ENCODE peak calls at places on chromosome 22, in seven cellular contexts. I, B, H, F, J, Z and D are unnamed samples.

GRCh38 chr22:37109242-37109917 is at the start of gene TMPRSS6:
- DNase-seq in I (no peak), B (no peak), H (no peak), F (no peak), J (no peak), Z (no peak), D (no peak)

GRCh38 chr22:24601217-24602104 is 1.5 kb upstream of the GGT1 start:
- DNase-seq in I (no peak), B (peak; percentile 80), H (no peak), F (no peak), J (no peak), Z (no peak), D (no peak)

GRCh38 chr22:29511126-29511854 is 31.3 kb downstream of the NEFH start:
- DNase-seq in I (no peak), B (no peak), H (no peak), F (no peak), J (no peak), Z (no peak), D (no peak)

GRCh38 chr22:42747701-42748513 is 27.2 kb upstream of the A4GALT start:
- DNase-seq in I (no peak), B (no peak), H (no peak), F (no peak), J (no peak), Z (no peak), D (no peak)

GRCh38 chr22:31271485-31271884 is 20.8 kb downstream of the PIK3IP1 start:
- DNase-seq in I (no peak), B (no peak), H (no peak), F (no peak), J (no peak), Z (no peak), D (no peak)

GRCh38 chr22:40009231-40009769 is 14.5 kb downstream of the FAM83F start:
- DNase-seq in I (no peak), B (no peak), H (no peak), F (no peak), J (no peak), Z (no peak), D (no peak)

GRCh38 chr22:49909476-49910205 is 8.6 kb downstream of the ALG12 start:
- DNase-seq in I (no peak), B (no peak), H (no peak), F (no peak), J (no peak), Z (no peak), D (no peak)

GRCh38 chr22:37664249-37665101 is 6.0 kb downstream of the PDXP start:
- DNase-seq in I (no peak), B (no peak), H (no peak), F (no peak), J (no peak), Z (no peak), D (no peak)

GRCh38 chr22:40525250-40525884 is 111.2 kb downstream of the MRTFA start:
- DNase-seq in I (peak; percentile 73), B (peak; percentile 50), H (no peak), F (peak; percentile 66), J (peak; percentile 69), Z (peak; percentile 62), D (no peak)

GRCh38 chr22:16819249-16819648 is 6.0 kb downstream of the XKR3 start:
- DNase-seq in I (no peak), B (no peak), H (no peak), F (no peak), J (no peak), Z (no peak), D (no peak)

GRCh38 chr22:46023558-46023981 is 46.6 kb upstream of the WNT7B start:
- DNase-seq in I (no peak), B (no peak), H (peak; percentile 56), F (no peak), J (no peak), Z (no peak), D (no peak)

GRCh38 chr22:32817137-32817536 is 15.6 kb downstream of the TIMP3 start:
- DNase-seq in I (no peak), B (no peak), H (no peak), F (no peak), J (no peak), Z (no peak), D (no peak)

GRCh38 chr22:30247974-30248373 is 1.4 kb upstream of the LIF start:
- DNase-seq in I (no peak), B (no peak), H (no peak), F (no peak), J (peak; percentile 10), Z (no peak), D (no peak)

GRCh38 chr22:42270178-42270511 is 308 bp downstream of the TCF20 start:
- DNase-seq in I (no peak), B (peak; percentile 26), H (no peak), F (peak; percentile 18), J (peak; percentile 48), Z (peak; percentile 42), D (no peak)

GRCh38 chr22:50444663-50445062 is 30.2 kb downstream of the SBF1 start:
- DNase-seq in I (no peak), B (no peak), H (no peak), F (no peak), J (no peak), Z (no peak), D (no peak)

GRCh38 chr22:42073568-42074152 is 388 bp upstream of the PHETA2 start:
- DNase-seq in I (no peak), B (no peak), H (peak; percentile 60), F (no peak), J (no peak), Z (no peak), D (no peak)

GRCh38 chr22:20393705-20394476 is at the start of gene ZNF74:
- DNase-seq in I (peak; percentile 75), B (peak; percentile 92), H (peak; percentile 92), F (peak; percentile 78), J (peak; percentile 91), Z (peak; percentile 74), D (peak; percentile 42)

GRCh38 chr22:50002791-50003190 is 9.8 kb downstream of the IL17REL start:
- DNase-seq in I (no peak), B (no peak), H (peak; percentile 37), F (no peak), J (no peak), Z (no peak), D (no peak)

GRCh38 chr22:26801449-26801848 is 144.1 kb downstream of the MIAT start:
- DNase-seq in I (no peak), B (no peak), H (no peak), F (no peak), J (no peak), Z (no peak), D (no peak)

GRCh38 chr22:37088108-37088605 is 21.4 kb downstream of the TMPRSS6 start:
- DNase-seq in I (no peak), B (no peak), H (no peak), F (peak; percentile 38), J (no peak), Z (no peak), D (no peak)

GRCh38 chr22:41074061-41074460 is 18.3 kb upstream of the EP300 start:
- DNase-seq in I (no peak), B (no peak), H (no peak), F (no peak), J (no peak), Z (no peak), D (no peak)

GRCh38 chr22:47355776-47356432 is 593.5 kb downstream of the TBC1D22A start:
- DNase-seq in I (no peak), B (no peak), H (peak; percentile 51), F (no peak), J (no peak), Z (no peak), D (no peak)

GRCh38 chr22:48837341-48837935 is 990.2 kb downstream of the BRD1 start:
- DNase-seq in I (no peak), B (no peak), H (no peak), F (no peak), J (no peak), Z (no peak), D (no peak)

GRCh38 chr22:23305922-23306374 is 125.6 kb downstream of the BCR start:
- DNase-seq in I (no peak), B (peak; percentile 78), H (no peak), F (no peak), J (no peak), Z (no peak), D (no peak)

GRCh38 chr22:30015229-30015797 is 65.0 kb upstream of the HORMAD2 start:
- DNase-seq in I (no peak), B (no peak), H (no peak), F (no peak), J (no peak), Z (no peak), D (no peak)

GRCh38 chr22:32175751-32176644 is 16.9 kb upstream of the C22orf42 start:
- DNase-seq in I (no peak), B (no peak), H (no peak), F (no peak), J (no peak), Z (no peak), D (no peak)

GRCh38 chr22:32987081-32987631 is 71.0 kb downstream of the SYN3 start:
- DNase-seq in I (no peak), B (no peak), H (no peak), F (no peak), J (no peak), Z (no peak), D (no peak)

GRCh38 chr22:31442768-31443489 is 43.5 kb downstream of the DRG1 start:
- DNase-seq in I (no peak), B (no peak), H (no peak), F (no peak), J (no peak), Z (no peak), D (no peak)

GRCh38 chr22:48943567-48944432 is 883.9 kb downstream of the BRD1 start:
- DNase-seq in I (no peak), B (no peak), H (peak; percentile 61), F (no peak), J (no peak), Z (peak; percentile 4), D (no peak)